ENCODE peak calls at places on chromosomes 4 and X, in four cellular contexts. P is left ventricle myocardium inferior, Y is endodermal cell, B is esophagus squamous epithelium. M is an unnamed sample. For H3K4me1, the result is how much of the 10 kb centered on the place peaks cover.

GRCh38 chr4:171169396-171169795 is 643.8 kb upstream of the GALNTL6 start:
- DNase-seq in B (no peak), P (no peak), Y (no peak), M (no peak)

GRCh38 chr4:56786955-56787354 is 34.5 kb downstream of the SPINK2 start:
- DNase-seq in B (no peak), P (peak), Y (peak), M (peak)

GRCh38 chrX:137031517-137032377 is 2.0 kb downstream of the GPR101 start:
- DNase-seq in B (no peak), P (no peak), Y (peak), M (no peak)

GRCh38 chr4:118173126-118173525 is 138.8 kb downstream of the NDST3 start:
- DNase-seq in B (no peak), Y (no peak), P (no peak), M (no peak)

GRCh38 chr4:80078361-80079092 is 5.5 kb upstream of the ANTXR2 start:
- DNase-seq in B (no peak), Y (no peak), P (no peak), M (no peak)

GRCh38 chr4:174828845-174829701 is at the start of gene GLRA3:
- DNase-seq in B (no peak), P (no peak), Y (peak), M (peak)

GRCh38 chrX:129718701-129719100 is 20.1 kb upstream of the XPNPEP2 start:
- DNase-seq in B (no peak), Y (peak), P (no peak), M (no peak)

GRCh38 chrX:102063445-102064074 is 61.9 kb upstream of the TCEAL2 start:
- DNase-seq in P (no peak), Y (no peak), B (no peak), M (no peak)

GRCh38 chr4:149145803-149146202 is 669.8 kb downstream of the IQCM start:
- DNase-seq in Y (no peak), P (no peak), B (no peak), M (no peak)

GRCh38 chr4:78602334-78602733 is 50.8 kb downstream of the ANXA3 start:
- DNase-seq in Y (no peak), B (no peak), P (no peak), M (no peak)

GRCh38 chr4:24719615-24720014 is 75.8 kb upstream of the SOD3 start:
- DNase-seq in P (no peak), B (no peak), Y (no peak), M (no peak)

GRCh38 chr4:26557164-26557563 is 26.7 kb upstream of the TBC1D19 start:
- DNase-seq in Y (no peak), P (no peak), B (no peak), M (no peak)

GRCh38 chr4:96016615-96017299 is 176.9 kb downstream of the PDHA2 start:
- DNase-seq in Y (no peak), B (no peak), P (no peak), M (no peak)

GRCh38 chrX:1802912-1803311 is 188.1 kb downstream of the ASMT start:
- DNase-seq in Y (no peak), B (no peak), P (no peak), M (no peak)

GRCh38 chr4:105965183-105965800 is 70.0 kb downstream of the NPNT start:
- DNase-seq in P (no peak), Y (no peak), B (no peak), M (no peak)

GRCh38 chr4:179272282-179272681 is 1830.0 kb upstream of the AGA start:
- DNase-seq in P (no peak), Y (peak), B (no peak), M (no peak)

GRCh38 chr4:128600996-128601857 is 208.3 kb upstream of the JADE1 start:
- DNase-seq in Y (peak), B (no peak), P (peak), M (peak)

GRCh38 chr4:88960576-88960975 is 96.4 kb downstream of the FAM13A start:
- DNase-seq in Y (no peak), P (no peak), B (no peak), M (no peak)

GRCh38 chr4:21097026-21097425 is 396.8 kb downstream of the PACRGL start:
- DNase-seq in B (no peak), Y (no peak), P (no peak), M (no peak)

GRCh38 chr4:113790478-113790877 is 28.9 kb upstream of the CAMK2D start:
- DNase-seq in P (no peak), Y (no peak), B (no peak), M (no peak)

GRCh38 chrX:39519213-39519544 is 578.6 kb downstream of the BCOR start:
- DNase-seq in P (peak), Y (no peak), B (no peak), M (no peak)

GRCh38 chrX:103211012-103211715 is 3.7 kb upstream of the BEX4 start:
- DNase-seq in Y (peak), B (no peak), P (no peak), M (no peak)

GRCh38 chr4:1049591-1049905 is 38.1 kb downstream of the FGFRL1 start:
- DNase-seq in B (no peak), Y (no peak), P (peak), M (peak)

GRCh38 chrX:41481264-41482109 is 34.3 kb downstream of the NYX start:
- DNase-seq in B (no peak), Y (peak), P (no peak), M (no peak)

GRCh38 chrX:7139202-7140081 is 8.1 kb upstream of the STS start:
- DNase-seq in Y (no peak), P (no peak), B (no peak), M (no peak)

GRCh38 chrX:120664081-120664480 is 34.2 kb upstream of the C1GALT1C1 start:
- DNase-seq in Y (no peak), B (no peak), P (no peak), M (no peak)

GRCh38 chr4:121900132-121900983 is 30.1 kb upstream of the BBS7 start:
- DNase-seq in B (no peak), Y (peak), P (no peak), M (no peak)

GRCh38 chr4:151901631-151902030 is 140.8 kb upstream of the GATB start:
- DNase-seq in Y (no peak), P (no peak), B (no peak), M (no peak)

GRCh38 chrX:134764202-134764785 is 106.0 kb upstream of the PLAC1 start:
- DNase-seq in P (no peak), B (no peak), Y (no peak), M (no peak)

GRCh38 chr4:56414135-56414675 is 21.2 kb downstream of the PPAT start:
- DNase-seq in B (no peak), Y (no peak), P (no peak), M (no peak)

GRCh38 chr4:127967141-127967775 is 2.1 kb downstream of the ABHD18 start:
- DNase-seq in Y (no peak), B (no peak), P (no peak), M (no peak)

DNA sequence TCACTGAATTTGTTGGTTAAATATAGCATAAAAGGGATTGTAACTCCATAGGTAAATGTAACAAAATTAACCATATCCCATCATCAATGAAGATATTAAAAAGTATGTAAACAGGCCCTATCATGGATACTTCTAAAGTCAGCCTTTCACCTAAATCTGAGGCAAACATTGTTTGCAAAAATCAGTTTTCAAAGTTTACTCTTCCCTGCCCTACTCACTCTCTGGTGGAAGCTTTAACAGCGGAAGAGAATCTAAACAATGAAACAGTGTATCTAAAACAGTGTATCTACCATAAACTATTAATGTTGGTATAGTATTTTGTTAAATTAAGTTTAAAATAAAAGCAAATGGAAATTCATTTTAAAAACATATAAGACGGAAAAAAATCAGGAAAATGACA is 21.1 kb downstream of the SMIM14 start:
- DNase-seq in Y (no peak), P (no peak), B (no peak), M (no peak)
- H3K4me1 ChIP-seq in Y (under half), P (under half), B (under half), M (under half)

GRCh38 chrX:152822383-152823086 is 8.0 kb downstream of the CETN2 start:
- DNase-seq in Y (no peak), P (no peak), B (no peak), M (no peak)

GRCh38 chrX:152819271-152819670 is 11.3 kb downstream of the CETN2 start:
- DNase-seq in P (no peak), Y (no peak), B (no peak), M (no peak)

GRCh38 chrX:152819732-152820131 is 10.8 kb downstream of the CETN2 start:
- DNase-seq in Y (no peak), B (no peak), P (no peak), M (no peak)

GRCh38 chrX:152823657-152824056 is 6.9 kb downstream of the CETN2 start:
- DNase-seq in Y (no peak), B (no peak), P (no peak), M (no peak)

GRCh38 chrX:152821145-152821765 is 9.3 kb downstream of the CETN2 start:
- DNase-seq in B (no peak), P (no peak), Y (peak), M (no peak)
- TF ChIP-seq CTCF in B (peak), P (peak), Y (peak), M (peak)

GRCh38 chr4:183765121-183765990 is 106.3 kb downstream of the TRAPPC11 start:
- DNase-seq in B (no peak), P (peak), Y (no peak), M (no peak)
- H3K27ac ChIP-seq in B (peak), P (peak), Y (peak), M (peak)

DNA sequence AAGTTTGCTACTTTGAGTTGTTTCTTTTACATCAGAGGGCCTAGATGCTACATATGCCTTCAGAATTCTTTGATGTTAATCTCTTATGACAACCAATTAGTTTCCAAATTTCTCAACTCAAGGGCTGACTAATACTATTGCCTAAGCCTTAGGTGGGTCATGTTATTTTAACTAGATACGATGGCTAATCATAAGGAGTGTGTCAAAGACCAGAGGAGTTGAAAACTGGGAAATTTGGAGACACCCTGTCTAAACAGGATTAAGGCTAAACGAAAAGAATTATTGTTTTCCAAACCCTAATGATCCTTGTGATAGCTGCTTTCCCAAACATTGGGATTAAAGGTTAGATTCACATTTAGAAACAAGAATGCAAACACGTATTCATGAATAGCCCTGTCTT is 228.5 kb downstream of the PCDH7 start:
- DNase-seq in Y (no peak), P (no peak), B (no peak), M (no peak)
- H3K4me1 ChIP-seq in Y (under half), P (under half), B (under half), M (under half)

GRCh38 chr4:140372607-140373327 is 679 bp upstream of the SCOC start:
- DNase-seq in B (no peak), Y (peak), P (no peak), M (no peak)
- TF ChIP-seq CTCF in B (peak), Y (peak), P (peak), M (peak)